ENCODE peak calls at places on chromosome 6, in six cellular contexts. One of them, this sample, is unnamed.

GRCh38 chr6:43770417-43771209 is 602 bp downstream of the VEGFA start:
- DNase-seq in stimulated activated CD4-positive, alpha-beta T cell treated with anti-CD3 and anti-CD28 coated beads, Interleukin-1b, Interleukin-23, amount 100 ng/mL, for 24 hours: peak
- DNase-seq in astrocyte of the spinal cord: peak
- DNase-seq in NAMALWA: peak
- DNase-seq in heart left ventricle: peak
- DNase-seq in fibroblast of the conjunctiva: no peak
- DNase-seq in this sample: peak

GRCh38 chr6:78093861-78094360 is 441.1 kb downstream of the MEI4 start:
- DNase-seq in NAMALWA: no peak
- DNase-seq in fibroblast of the conjunctiva: no peak
- DNase-seq in heart left ventricle: no peak
- DNase-seq in stimulated activated CD4-positive, alpha-beta T cell treated with anti-CD3 and anti-CD28 coated beads, Interleukin-1b, Interleukin-23, amount 100 ng/mL, for 24 hours: no peak
- DNase-seq in astrocyte of the spinal cord: no peak
- DNase-seq in this sample: no peak

GRCh38 chr6:124995645-124996325 is 33.5 kb downstream of the RNF217 start:
- DNase-seq in stimulated activated CD4-positive, alpha-beta T cell treated with anti-CD3 and anti-CD28 coated beads, Interleukin-1b, Interleukin-23, amount 100 ng/mL, for 24 hours: no peak
- DNase-seq in astrocyte of the spinal cord: no peak
- DNase-seq in NAMALWA: no peak
- DNase-seq in heart left ventricle: no peak
- DNase-seq in fibroblast of the conjunctiva: no peak
- DNase-seq in this sample: no peak

GRCh38 chr6:71420693-71421328 is 132.2 kb downstream of the OGFRL1 start:
- DNase-seq in astrocyte of the spinal cord: peak
- DNase-seq in stimulated activated CD4-positive, alpha-beta T cell treated with anti-CD3 and anti-CD28 coated beads, Interleukin-1b, Interleukin-23, amount 100 ng/mL, for 24 hours: peak
- DNase-seq in NAMALWA: no peak
- DNase-seq in fibroblast of the conjunctiva: peak
- DNase-seq in heart left ventricle: peak
- DNase-seq in this sample: peak

GRCh38 chr6:13404115-13404891 is 76.0 kb upstream of the TBC1D7 start:
- DNase-seq in fibroblast of the conjunctiva: no peak
- DNase-seq in astrocyte of the spinal cord: peak
- DNase-seq in stimulated activated CD4-positive, alpha-beta T cell treated with anti-CD3 and anti-CD28 coated beads, Interleukin-1b, Interleukin-23, amount 100 ng/mL, for 24 hours: no peak
- DNase-seq in NAMALWA: no peak
- DNase-seq in heart left ventricle: peak
- DNase-seq in this sample: peak

GRCh38 chr6:149236584-149236983 is 80.9 kb upstream of the TAB2 start:
- DNase-seq in heart left ventricle: no peak
- DNase-seq in NAMALWA: no peak
- DNase-seq in fibroblast of the conjunctiva: peak
- DNase-seq in astrocyte of the spinal cord: peak
- DNase-seq in stimulated activated CD4-positive, alpha-beta T cell treated with anti-CD3 and anti-CD28 coated beads, Interleukin-1b, Interleukin-23, amount 100 ng/mL, for 24 hours: no peak
- DNase-seq in this sample: peak

GRCh38 chr6:161058746-161059145 is 67.2 kb downstream of the MAP3K4 start:
- DNase-seq in NAMALWA: no peak
- DNase-seq in heart left ventricle: no peak
- DNase-seq in fibroblast of the conjunctiva: no peak
- DNase-seq in stimulated activated CD4-positive, alpha-beta T cell treated with anti-CD3 and anti-CD28 coated beads, Interleukin-1b, Interleukin-23, amount 100 ng/mL, for 24 hours: no peak
- DNase-seq in astrocyte of the spinal cord: no peak
- DNase-seq in this sample: no peak

GRCh38 chr6:16496982-16497823 is 258.8 kb downstream of the GMPR start:
- DNase-seq in NAMALWA: no peak
- DNase-seq in heart left ventricle: peak
- DNase-seq in fibroblast of the conjunctiva: no peak
- DNase-seq in stimulated activated CD4-positive, alpha-beta T cell treated with anti-CD3 and anti-CD28 coated beads, Interleukin-1b, Interleukin-23, amount 100 ng/mL, for 24 hours: no peak
- DNase-seq in astrocyte of the spinal cord: no peak
- DNase-seq in this sample: peak

GRCh38 chr6:150272264-150272975 is 96.4 kb upstream of the IYD start:
- DNase-seq in heart left ventricle: no peak
- DNase-seq in NAMALWA: no peak
- DNase-seq in fibroblast of the conjunctiva: no peak
- DNase-seq in stimulated activated CD4-positive, alpha-beta T cell treated with anti-CD3 and anti-CD28 coated beads, Interleukin-1b, Interleukin-23, amount 100 ng/mL, for 24 hours: no peak
- DNase-seq in astrocyte of the spinal cord: no peak
- DNase-seq in this sample: no peak

GRCh38 chr6:127532991-127533390 is 13.9 kb upstream of the MTCL3 start:
- DNase-seq in astrocyte of the spinal cord: no peak
- DNase-seq in NAMALWA: no peak
- DNase-seq in fibroblast of the conjunctiva: no peak
- DNase-seq in heart left ventricle: no peak
- DNase-seq in stimulated activated CD4-positive, alpha-beta T cell treated with anti-CD3 and anti-CD28 coated beads, Interleukin-1b, Interleukin-23, amount 100 ng/mL, for 24 hours: no peak
- DNase-seq in this sample: no peak

GRCh38 chr6:80234411-80234810 is 127.9 kb downstream of the BCKDHB start:
- DNase-seq in NAMALWA: no peak
- DNase-seq in stimulated activated CD4-positive, alpha-beta T cell treated with anti-CD3 and anti-CD28 coated beads, Interleukin-1b, Interleukin-23, amount 100 ng/mL, for 24 hours: no peak
- DNase-seq in astrocyte of the spinal cord: no peak
- DNase-seq in heart left ventricle: no peak
- DNase-seq in fibroblast of the conjunctiva: no peak
- DNase-seq in this sample: no peak

GRCh38 chr6:169777896-169778295 is 26.5 kb downstream of the ERMARD start:
- DNase-seq in stimulated activated CD4-positive, alpha-beta T cell treated with anti-CD3 and anti-CD28 coated beads, Interleukin-1b, Interleukin-23, amount 100 ng/mL, for 24 hours: no peak
- DNase-seq in fibroblast of the conjunctiva: no peak
- DNase-seq in astrocyte of the spinal cord: no peak
- DNase-seq in heart left ventricle: no peak
- DNase-seq in NAMALWA: no peak
- DNase-seq in this sample: no peak

GRCh38 chr6:135202821-135203220 is 21.7 kb downstream of the MYB start:
- DNase-seq in fibroblast of the conjunctiva: no peak
- DNase-seq in stimulated activated CD4-positive, alpha-beta T cell treated with anti-CD3 and anti-CD28 coated beads, Interleukin-1b, Interleukin-23, amount 100 ng/mL, for 24 hours: no peak
- DNase-seq in NAMALWA: no peak
- DNase-seq in heart left ventricle: no peak
- DNase-seq in astrocyte of the spinal cord: no peak
- DNase-seq in this sample: no peak

This sample was measured in astrocyte of the hippocampus.